ENCODE peak calls at places on chromosomes 12 and 14, in ten cellular contexts. D, E, V, O, G, H, R, F, K and T are unnamed samples.

GRCh38 chr14:69685716-69686115 is 74.3 kb downstream of the SUSD6 start:
- DNase-seq in E (no peak), G (no peak), D (peak; percentile 67), F (no peak), O (no peak), V (no peak), K (peak; percentile 69), R (no peak), H (peak; percentile 11), T (no peak)

GRCh38 chr14:24311837-24312615 is 724 bp downstream of the LTB4R start:
- DNase-seq in G (no peak), H (no peak), V (no peak), O (no peak), R (no peak), D (peak; percentile 29), F (no peak), K (no peak), E (no peak), T (no peak)

GRCh38 chr12:123894823-123895338 is 77.8 kb downstream of the CCDC92 start:
- DNase-seq in V (no peak), F (no peak), D (peak; percentile 38), E (no peak), G (no peak), H (no peak), K (no peak), O (no peak), R (no peak), T (no peak)

GRCh38 chr14:38210587-38211257 is 3.0 kb downstream of the SSTR1 start:
- DNase-seq in G (no peak), O (no peak), D (peak; percentile 73), F (no peak), H (no peak), E (no peak), K (no peak), V (no peak), R (no peak), T (no peak)

GRCh38 chr12:117664169-117664568 is 302.7 kb upstream of the NOS1 start:
- DNase-seq in F (no peak), G (no peak), K (no peak), D (no peak), O (no peak), E (no peak), H (no peak), V (no peak), R (no peak), T (no peak)

GRCh38 chr14:101953151-101953550 is 11.2 kb upstream of the DYNC1H1 start:
- DNase-seq in G (no peak), O (no peak), F (no peak), K (no peak), V (no peak), E (no peak), R (no peak), D (no peak), H (no peak), T (no peak)

GRCh38 chr12:46787496-46788055 is 38.2 kb downstream of the SLC38A4 start:
- DNase-seq in O (no peak), D (no peak), F (no peak), H (no peak), K (no peak), G (no peak), E (no peak), R (no peak), V (no peak), T (no peak)

GRCh38 chr12:96208801-96209534 is 14.8 kb downstream of the ELK3 start:
- DNase-seq in R (no peak), V (peak; percentile 36), F (no peak), H (no peak), E (no peak), K (peak; percentile 34), G (no peak), D (no peak), O (no peak), T (no peak)

GRCh38 chr12:114878781-114879180 is 194.8 kb upstream of the TBX3 start:
- DNase-seq in F (no peak), G (no peak), D (no peak), R (no peak), E (no peak), K (no peak), O (no peak), H (no peak), V (no peak), T (no peak)

GRCh38 chr14:64217318-64217717 is 76.9 kb downstream of the ESR2 start:
- DNase-seq in H (no peak), R (no peak), G (no peak), F (no peak), E (no peak), K (peak; percentile 47), D (no peak), V (peak; percentile 31), O (no peak), T (no peak)

GRCh38 chr12:113889076-113889475 is 77.0 kb downstream of the RBM19 start:
- DNase-seq in D (no peak), H (no peak), G (no peak), O (no peak), R (no peak), V (no peak), K (no peak), F (no peak), E (no peak), T (no peak)

GRCh38 chr12:32508626-32509025 is 109.3 kb downstream of the FGD4 start:
- DNase-seq in G (no peak), D (no peak), K (no peak), F (no peak), O (no peak), E (no peak), H (no peak), R (no peak), V (no peak), T (no peak)

GRCh38 chr12:22459872-22460490 is 84.4 kb downstream of the C2CD5 start:
- DNase-seq in H (no peak), E (no peak), F (no peak), D (peak; percentile 69), V (peak; percentile 40), K (no peak), O (no peak), R (no peak), G (no peak), T (no peak)

GRCh38 chr14:71474866-71475265 is 457.4 kb upstream of the RGS6 start:
- DNase-seq in G (no peak), D (no peak), H (no peak), V (no peak), K (no peak), F (no peak), O (no peak), R (no peak), E (no peak), T (no peak)

GRCh38 chr12:113418213-113418879 is 3.8 kb upstream of the SDSL start:
- DNase-seq in G (no peak), V (no peak), O (no peak), F (no peak), D (peak; percentile 62), K (peak; percentile 30), H (no peak), E (no peak), R (no peak), T (no peak)

GRCh38 chr14:104195854-104196253 is 57.5 kb downstream of the KIF26A start:
- DNase-seq in G (no peak), E (no peak), O (no peak), V (no peak), D (no peak), H (no peak), F (no peak), K (no peak), R (no peak), T (no peak)

GRCh38 chr12:106112094-106112822 is 26.5 kb downstream of the NUAK1 start:
- DNase-seq in K (no peak), O (no peak), V (no peak), F (no peak), E (no peak), H (no peak), R (no peak), G (no peak), D (no peak), T (no peak)

GRCh38 chr14:92503756-92504491 is 9.7 kb upstream of the RIN3 start:
- DNase-seq in V (no peak), R (no peak), O (no peak), H (no peak), F (peak; percentile 81), E (peak; percentile 69), D (peak; percentile 31), K (no peak), G (no peak), T (peak; percentile 29)